ENCODE peak calls at places on chromosomes 4 and X, in six cellular contexts. O is progenitor cell of endocrine pancreas, U is HCT116, Y is body of pancreas, S is AG09309, I is dorsolateral prefrontal cortex. M is an unnamed sample.

GRCh38 chr4:147772056-147772455 is 40.2 kb downstream of the ARHGAP10 start:
- DNase-seq in O (no peak), Y (peak), I (no peak), U (no peak), S (no peak), M (no peak)

GRCh38 chr4:182655321-182655720 is 261.9 kb downstream of the DCTD start:
- DNase-seq in I (no peak), S (no peak), U (no peak), O (no peak), Y (no peak), M (no peak)

GRCh38 chr4:73904491-73904890 is 35.3 kb downstream of the CXCL1 start:
- DNase-seq in I (no peak), U (no peak), S (peak), Y (no peak), O (no peak), M (no peak)

GRCh38 chr4:48557478-48557877 is 67.4 kb downstream of the ZAR1 start:
- DNase-seq in Y (no peak), U (no peak), S (no peak), I (no peak), O (no peak), M (no peak)

GRCh38 chr4:41207330-41207831 is 7.0 kb downstream of the APBB2 start:
- DNase-seq in S (no peak), I (no peak), Y (no peak), O (no peak), U (no peak), M (no peak)

GRCh38 chr4:93710101-93710846 is 118.3 kb upstream of the ATOH1 start:
- DNase-seq in O (no peak), S (no peak), I (no peak), U (peak), Y (no peak), M (no peak)

GRCh38 chrX:110167952-110168451 is 149.9 kb downstream of the AMMECR1 start:
- DNase-seq in I (no peak), O (peak), Y (no peak), S (no peak), U (no peak), M (no peak)

GRCh38 chrX:54435121-54435520 is 5.1 kb upstream of the TSR2 start:
- DNase-seq in S (no peak), O (no peak), Y (no peak), I (no peak), U (no peak), M (no peak)

GRCh38 chrX:106999002-106999975 is 723 bp downstream of the MORC4 start:
- DNase-seq in O (no peak), Y (peak), I (peak), S (no peak), U (peak), M (no peak)

GRCh38 chr4:123661080-123661737 is 264.6 kb downstream of the SPRY1 start:
- DNase-seq in Y (no peak), O (no peak), I (no peak), U (peak), S (no peak), M (no peak)

GRCh38 chr4:113971706-113972360 is 7.6 kb downstream of the ARSJ start:
- DNase-seq in Y (no peak), S (no peak), O (no peak), U (no peak), I (no peak), M (no peak)

GRCh38 chrX:149819371-149819770 is 37.6 kb downstream of the MAGEA9 start:
- DNase-seq in O (no peak), Y (no peak), U (no peak), S (no peak), I (no peak), M (no peak)

GRCh38 chrX:31931225-31931624 is 859.4 kb upstream of the FTHL17 start:
- DNase-seq in S (no peak), I (no peak), Y (no peak), U (no peak), O (no peak), M (no peak)

GRCh38 chr4:179076865-179077264 is 1634.6 kb upstream of the AGA start:
- DNase-seq in I (no peak), Y (no peak), S (no peak), U (no peak), O (no peak), M (no peak)

GRCh38 chrX:20487227-20487626 is 220.5 kb upstream of the RPS6KA3 start:
- DNase-seq in S (no peak), Y (no peak), I (no peak), U (peak), O (no peak), M (no peak)

GRCh38 chr4:12118651-12119213 is 690.0 kb upstream of the HS3ST1 start:
- DNase-seq in U (no peak), S (no peak), Y (peak), I (no peak), O (no peak), M (no peak)

GRCh38 chr4:187103351-187103750 is 379.7 kb upstream of the FAT1 start:
- DNase-seq in O (no peak), I (no peak), Y (no peak), S (no peak), U (no peak), M (no peak)

GRCh38 chrX:104351173-104351769 is 96.5 kb upstream of the ESX1 start:
- DNase-seq in S (peak), Y (no peak), O (no peak), I (no peak), U (peak), M (no peak)

GRCh38 chrX:45009371-45010000 is 136.5 kb downstream of the KDM6A start:
- DNase-seq in U (no peak), I (no peak), O (no peak), S (no peak), Y (no peak), M (no peak)

GRCh38 chr4:110620352-110621327 is 2.2 kb downstream of the PITX2 start:
- DNase-seq in O (peak), U (no peak), I (no peak), Y (no peak), S (no peak), M (no peak)

GRCh38 chr4:152255437-152255836 is 280.5 kb downstream of the FBXW7 start:
- DNase-seq in O (no peak), Y (no peak), U (peak), I (no peak), S (no peak), M (no peak)

GRCh38 chr4:123517971-123518370 is 121.4 kb downstream of the SPRY1 start:
- DNase-seq in S (no peak), Y (no peak), O (no peak), I (no peak), U (no peak), M (no peak)

GRCh38 chr4:83996254-83996653 is 460.3 kb downstream of the GPAT3 start:
- DNase-seq in Y (no peak), I (no peak), S (no peak), U (no peak), O (no peak), M (no peak)

GRCh38 chr4:183249854-183250253 is 70.2 kb downstream of the CLDN22 start:
- DNase-seq in S (no peak), Y (peak), O (no peak), I (no peak), U (no peak), M (no peak)

GRCh38 chrX:154462396-154462795 is 4.3 kb downstream of the PLXNA3 start:
- DNase-seq in O (no peak), I (no peak), U (no peak), Y (no peak), S (no peak), M (no peak)

GRCh38 chrX:14243823-14244222 is 214.1 kb upstream of the GEMIN8 start:
- DNase-seq in S (no peak), I (no peak), O (no peak), Y (no peak), U (no peak), M (no peak)

GRCh38 chrX:85573801-85574200 is 194.3 kb upstream of the POF1B start:
- DNase-seq in U (no peak), O (no peak), I (no peak), S (no peak), Y (no peak), M (no peak)

GRCh38 chr4:54746228-54746627 is 88.5 kb downstream of the KIT start:
- DNase-seq in O (no peak), U (no peak), S (peak), Y (no peak), I (no peak), M (no peak)

GRCh38 chr4:139628184-139629012 is 37.2 kb upstream of the MGST2 start:
- DNase-seq in U (no peak), I (no peak), S (no peak), Y (no peak), O (no peak), M (no peak)

GRCh38 chr4:57083107-57083506 is 27.1 kb downstream of the IGFBP7 start:
- DNase-seq in U (no peak), Y (no peak), I (no peak), S (no peak), O (no peak), M (no peak)

GRCh38 chr4:153448003-153448731 is 18.0 kb upstream of the TMEM131L start:
- DNase-seq in I (no peak), U (no peak), Y (no peak), O (no peak), S (no peak), M (no peak)

GRCh38 chr4:41658106-41658505 is 90.4 kb downstream of the PHOX2B start:
- DNase-seq in O (no peak), Y (no peak), S (no peak), I (no peak), U (no peak), M (no peak)

GRCh38 chr4:83731609-83732008 is 195.7 kb downstream of the GPAT3 start:
- DNase-seq in O (no peak), Y (no peak), U (peak), S (peak), I (no peak), M (no peak)

GRCh38 chr4:92253550-92253949 is 50.2 kb upstream of the GRID2 start:
- DNase-seq in U (no peak), Y (no peak), I (no peak), S (no peak), O (no peak), M (no peak)

GRCh38 chrX:71533850-71534515 is 1.1 kb downstream of the OGT start:
- DNase-seq in S (no peak), I (peak), O (no peak), Y (peak), U (no peak), M (no peak)

GRCh38 chr4:185128272-185129119 is 14.6 kb upstream of the SLC25A4 start:
- DNase-seq in O (peak), U (no peak), I (peak), Y (peak), S (no peak), M (no peak)
- TF ChIP-seq CTCF in O (peak), U (no peak), I (no peak), Y (peak), S (no peak), M (peak)

DNA sequence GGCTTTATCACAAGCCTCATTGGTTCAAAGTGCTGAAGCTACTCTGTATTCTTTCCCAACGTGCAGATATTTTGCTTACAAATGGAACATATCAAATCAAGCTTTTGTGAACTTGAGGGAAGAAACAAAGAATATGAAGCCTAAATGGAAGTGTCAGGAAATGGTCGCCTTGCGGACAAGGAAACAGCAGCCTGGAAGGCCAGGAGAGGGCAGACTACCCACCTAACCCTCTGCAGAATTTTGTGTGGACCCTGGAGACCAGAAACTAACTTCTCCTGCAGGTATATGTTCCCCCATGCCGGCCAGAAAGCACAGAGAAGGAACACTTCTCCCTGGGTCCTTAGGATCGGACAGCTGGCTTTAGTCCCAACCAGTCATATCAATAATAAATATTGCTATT is 1425.8 kb downstream of the PCDH7 start:
- DNase-seq in O (no peak), S (no peak), Y (no peak), U (no peak), I (no peak), M (no peak)
- TF ChIP-seq CTCF in O (peak), S (no peak), Y (no peak), U (no peak), I (no peak), M (no peak)

GRCh38 chr4:137540356-137540755 is 8.1 kb upstream of the PCDH18 start:
- DNase-seq in S (no peak), I (no peak), U (no peak), Y (no peak), O (no peak), M (no peak)
- TF ChIP-seq CTCF in S (no peak), I (no peak), U (no peak), Y (no peak), O (no peak), M (no peak)

GRCh38 chr4:87073570-87074470 is 139.0 kb downstream of the AFF1 start:
- DNase-seq in O (no peak), I (peak), Y (peak), S (no peak), U (no peak), M (no peak)

GRCh38 chr4:87071401-87071800 is 136.6 kb downstream of the AFF1 start:
- DNase-seq in S (no peak), I (no peak), O (no peak), Y (peak), U (no peak), M (no peak)

GRCh38 chr4:87075876-87076275 is 141.1 kb downstream of the AFF1 start:
- DNase-seq in O (no peak), I (no peak), U (no peak), Y (no peak), S (no peak), M (no peak)

GRCh38 chr4:87076690-87077358 is 142.0 kb downstream of the AFF1 start:
- DNase-seq in S (no peak), O (no peak), I (no peak), Y (no peak), U (no peak), M (no peak)

DNA sequence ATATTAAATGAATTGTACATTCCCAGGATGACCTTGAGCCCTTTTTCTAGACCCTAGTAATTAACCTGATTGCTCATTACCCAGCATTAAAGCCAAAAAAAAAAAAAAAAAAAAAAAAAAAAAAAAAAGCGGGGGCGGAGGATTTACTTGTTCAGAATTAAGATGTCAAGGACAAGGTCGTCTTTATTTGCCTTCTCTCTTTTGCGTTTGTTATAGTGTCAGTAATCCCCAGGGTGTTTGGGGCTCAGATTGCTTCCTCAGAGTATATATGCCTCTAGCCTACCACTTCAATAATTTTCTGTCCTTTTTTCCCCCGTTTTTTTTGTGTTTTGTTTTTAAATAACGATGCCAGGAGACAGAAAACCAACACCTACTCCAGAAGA is 138.4 kb downstream of the AFF1 start:
- DNase-seq in O (no peak), I (no peak), Y (no peak), S (no peak), U (no peak), M (no peak)
- TF ChIP-seq CTCF in O (no peak), I (no peak), Y (no peak), S (no peak), U (no peak), M (no peak)

GRCh38 chrX:147800663-147801062 is 111.1 kb upstream of the FMR1 start:
- DNase-seq in U (no peak), S (no peak), Y (no peak), O (no peak), I (no peak), M (no peak)

GRCh38 chrX:147803948-147804347 is 107.8 kb upstream of the FMR1 start:
- DNase-seq in O (no peak), U (no peak), S (no peak), I (no peak), Y (peak), M (no peak)
- TF ChIP-seq CTCF in O (peak), U (no peak), S (no peak), I (peak), Y (no peak), M (peak)

GRCh38 chr4:151045907-151046306 is 30.8 kb upstream of the LRBA start:
- DNase-seq in U (peak), Y (peak), S (no peak), I (no peak), O (no peak), M (no peak)
- TF ChIP-seq CTCF in U (peak), Y (no peak), S (no peak), I (no peak), O (peak), M (no peak)

DNA sequence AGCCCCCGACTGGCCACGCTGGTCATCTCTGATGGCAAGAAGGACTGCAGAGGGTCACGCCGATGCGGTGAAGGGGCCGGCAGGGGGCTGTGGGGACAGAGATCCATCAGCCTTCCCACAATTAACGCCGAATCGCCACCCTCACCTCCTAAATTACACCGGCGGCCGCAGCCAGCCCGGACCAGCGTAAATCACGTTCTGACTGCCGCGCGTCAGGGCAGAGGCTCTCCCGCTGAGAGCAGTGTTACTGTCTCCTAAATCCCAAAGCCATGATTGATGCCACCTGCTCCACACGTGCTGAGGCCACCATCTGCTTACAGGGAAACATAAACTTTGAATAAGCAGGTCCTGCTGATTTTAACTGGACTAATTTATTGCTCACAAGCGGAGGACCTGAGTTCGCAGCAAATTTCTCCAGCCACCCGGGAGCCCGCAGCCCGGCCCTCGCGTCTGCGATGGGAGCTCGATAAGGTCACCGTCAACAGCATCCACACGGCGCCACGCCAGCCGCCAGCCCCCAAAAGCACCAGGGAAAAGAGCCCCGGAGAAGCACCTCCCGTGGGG is 127.3 kb upstream of the NKX1-1 start:
- DNase-seq in I (no peak), U (no peak), S (no peak), Y (no peak), O (no peak), M (no peak)
- TF ChIP-seq CTCF in I (no peak), U (no peak), S (no peak), Y (no peak), O (no peak), M (no peak)

M was measured in type B pancreatic cell.